ENCODE peak calls at places on chromosome 6, in nine cellular contexts. M, N, B, E, C, Y, T, J and F are unnamed samples.

GRCh38 chr6:129936329-129937165 is 75.4 kb upstream of the TMEM244 start:
- DNase-seq in M (peak), N (peak), B (no peak), E (peak), C (peak), Y (peak), T (peak), J (peak), F (peak)

GRCh38 chr6:13248053-13248452 is 80.3 kb downstream of the TBC1D7 start:
- DNase-seq in M (no peak), N (no peak), B (no peak), E (no peak), C (peak), Y (no peak), T (peak), J (no peak), F (peak)

GRCh38 chr6:28658475-28659249 is 133.0 kb downstream of the GPX5 start:
- DNase-seq in M (no peak), N (no peak), B (no peak), E (no peak), C (no peak), Y (peak), T (no peak), J (no peak), F (peak)

GRCh38 chr6:98831057-98832031 is 3.0 kb upstream of the POU3F2 start:
- DNase-seq in M (no peak), N (peak), B (peak), E (no peak), C (no peak), Y (no peak), T (no peak), J (no peak), F (no peak)

GRCh38 chr6:120584111-120584760 is 750.0 kb downstream of the TBC1D32 start:
- DNase-seq in M (no peak), N (no peak), B (no peak), E (no peak), C (no peak), Y (no peak), T (no peak), J (no peak), F (no peak)

GRCh38 chr6:79946773-79947190 is 571 bp downstream of the ELOVL4 start:
- DNase-seq in M (peak), N (peak), B (no peak), E (no peak), C (peak), Y (peak), T (peak), J (peak), F (peak)

GRCh38 chr6:4928426-4928825 is 75.4 kb downstream of the RPP40 start:
- DNase-seq in M (no peak), N (no peak), B (no peak), E (no peak), C (peak), Y (peak), T (no peak), J (no peak), F (peak)

GRCh38 chr6:33905081-33905609 is 101.3 kb upstream of the MLN start:
- DNase-seq in M (no peak), N (no peak), B (no peak), E (no peak), C (no peak), Y (no peak), T (no peak), J (peak), F (no peak)

GRCh38 chr6:15823838-15824414 is 161.1 kb upstream of the DTNBP1 start:
- DNase-seq in M (no peak), N (no peak), B (no peak), E (no peak), C (no peak), Y (no peak), T (no peak), J (no peak), F (no peak)

GRCh38 chr6:25717856-25718740 is 36.4 kb upstream of the SLC17A4 start:
- DNase-seq in M (no peak), N (peak), B (peak), E (no peak), C (peak), Y (peak), T (peak), J (peak), F (peak)

GRCh38 chr6:165884813-165885765 is 222.0 kb upstream of the PDE10A start:
- DNase-seq in M (peak), N (peak), B (peak), E (peak), C (no peak), Y (peak), T (peak), J (peak), F (peak)

GRCh38 chr6:166781331-166781730 is 154.3 kb upstream of the RPS6KA2 start:
- DNase-seq in M (no peak), N (no peak), B (no peak), E (no peak), C (no peak), Y (no peak), T (no peak), J (no peak), F (no peak)

GRCh38 chr6:163080228-163080627 is 334.3 kb upstream of the QKI start:
- DNase-seq in M (no peak), N (no peak), B (no peak), E (no peak), C (no peak), Y (no peak), T (no peak), J (no peak), F (no peak)